ENCODE peak calls at places on chromosomes 4 and X, in seven cellular contexts. Y, Q, D, V, H, N and T are unnamed samples.

GRCh38 chr4:152516156-152516555 is 19.7 kb downstream of the FBXW7 start:
- DNase-seq in Y (no peak), Q (no peak), D (no peak), V (peak; percentile 34), H (no peak), N (no peak), T (no peak)

GRCh38 chrX:43664258-43664657 is 8.2 kb downstream of the MAOA start:
- DNase-seq in Y (no peak), Q (no peak), D (no peak), V (no peak), H (no peak), N (no peak), T (no peak)

GRCh38 chr4:165737309-165737972 is 135.6 kb upstream of the TLL1 start:
- DNase-seq in Y (no peak), Q (peak; percentile 18), D (no peak), V (no peak), H (no peak), N (peak; percentile 42), T (no peak)

GRCh38 chr4:170978990-170979389 is 834.2 kb upstream of the GALNTL6 start:
- DNase-seq in Y (no peak), Q (no peak), D (no peak), V (no peak), H (no peak), N (no peak), T (no peak)

GRCh38 chrX:103637604-103638338 is 9.0 kb downstream of the TCEAL1 start:
- DNase-seq in Y (no peak), Q (peak; percentile 89), D (no peak), V (peak; percentile 6), H (no peak), N (peak; percentile 80), T (no peak)

GRCh38 chr4:121977251-121978168 is 25.6 kb upstream of the TRPC3 start:
- DNase-seq in Y (no peak), Q (no peak), D (peak; percentile 31), V (no peak), H (no peak), N (no peak), T (peak; percentile 70)

GRCh38 chr4:6582889-6583504 is 8.0 kb downstream of the MAN2B2 start:
- DNase-seq in Y (no peak), Q (peak; percentile 35), D (no peak), V (peak; percentile 34), H (no peak), N (no peak), T (peak; percentile 57)

GRCh38 chr4:110636231-110636676 is 13.4 kb upstream of the PITX2 start:
- DNase-seq in Y (no peak), Q (no peak), D (no peak), V (no peak), H (no peak), N (no peak), T (no peak)

GRCh38 chr4:113539408-113539807 is 222.1 kb downstream of the CAMK2D start:
- DNase-seq in Y (no peak), Q (peak; percentile 23), D (no peak), V (peak; percentile 79), H (no peak), N (peak; percentile 39), T (no peak)

GRCh38 chr4:82201303-82201702 is 172.5 kb downstream of the HNRNPD start:
- DNase-seq in Y (no peak), Q (peak; percentile 1), D (no peak), V (peak; percentile 36), H (no peak), N (peak; percentile 70), T (no peak)

GRCh38 chr4:95092762-95093161 is 335.0 kb downstream of the BMPR1B start:
- DNase-seq in Y (no peak), Q (peak; percentile 57), D (peak; percentile 45), V (no peak), H (no peak), N (no peak), T (no peak)

GRCh38 chr4:46837639-46838038 is 71.4 kb downstream of the COX7B2 start:
- DNase-seq in Y (no peak), Q (no peak), D (no peak), V (no peak), H (no peak), N (no peak), T (no peak)

GRCh38 chrX:9865804-9866471 is 79.7 kb downstream of the SHROOM2 start:
- DNase-seq in Y (no peak), Q (peak; percentile 63), D (no peak), V (peak; percentile 71), H (no peak), N (peak; percentile 32), T (no peak)
- H3K4me2 ChIP-seq in Y (no peak overlapping the region), Q (peak overlapping the region; percentile 47), D (no peak overlapping the region), V (peak overlapping the region; percentile 30), H (no peak overlapping the region), N (no peak overlapping the region), T (no peak overlapping the region)

GRCh38 chrX:155263854-155264628 is at the start of gene RAB39B:
- DNase-seq in Y (peak; percentile 33), Q (peak; percentile 53), D (peak; percentile 61), V (peak; percentile 38), H (peak; percentile 34), N (peak; percentile 60), T (peak; percentile 76)
- H3K4me3 ChIP-seq in Y (peak within 1 kb of the TSS; percentile 60), Q (no peak within 1 kb of the TSS), D (no peak within 1 kb of the TSS), V (no peak within 1 kb of the TSS), H (peak within 1 kb of the TSS; percentile 75), N (peak within 1 kb of the TSS; percentile 36), T (peak within 1 kb of the TSS; percentile 80)

GRCh38 chrX:16119353-16120220 is 3.8 kb upstream of the GRPR start:
- DNase-seq in Y (no peak), Q (no peak), D (no peak), V (no peak), H (no peak), N (no peak), T (peak; percentile 86)

GRCh38 chrX:16114640-16115039 is 8.7 kb upstream of the GRPR start:
- DNase-seq in Y (no peak), Q (no peak), D (no peak), V (peak; percentile 75), H (no peak), N (no peak), T (no peak)

GRCh38 chrX:16112428-16112827 is 10.9 kb upstream of the GRPR start:
- DNase-seq in Y (no peak), Q (peak; percentile 21), D (no peak), V (no peak), H (no peak), N (no peak), T (peak; percentile 27)

GRCh38 chrX:16113978-16114554 is 9.3 kb upstream of the GRPR start:
- DNase-seq in Y (no peak), Q (no peak), D (no peak), V (no peak), H (no peak), N (no peak), T (peak; percentile 42)
- H3K4me2 ChIP-seq in Y (no peak overlapping the region), Q (no peak overlapping the region), D (no peak overlapping the region), V (no peak overlapping the region), H (no peak overlapping the region), N (no peak overlapping the region), T (peak overlapping the region; percentile 29)

DNA sequence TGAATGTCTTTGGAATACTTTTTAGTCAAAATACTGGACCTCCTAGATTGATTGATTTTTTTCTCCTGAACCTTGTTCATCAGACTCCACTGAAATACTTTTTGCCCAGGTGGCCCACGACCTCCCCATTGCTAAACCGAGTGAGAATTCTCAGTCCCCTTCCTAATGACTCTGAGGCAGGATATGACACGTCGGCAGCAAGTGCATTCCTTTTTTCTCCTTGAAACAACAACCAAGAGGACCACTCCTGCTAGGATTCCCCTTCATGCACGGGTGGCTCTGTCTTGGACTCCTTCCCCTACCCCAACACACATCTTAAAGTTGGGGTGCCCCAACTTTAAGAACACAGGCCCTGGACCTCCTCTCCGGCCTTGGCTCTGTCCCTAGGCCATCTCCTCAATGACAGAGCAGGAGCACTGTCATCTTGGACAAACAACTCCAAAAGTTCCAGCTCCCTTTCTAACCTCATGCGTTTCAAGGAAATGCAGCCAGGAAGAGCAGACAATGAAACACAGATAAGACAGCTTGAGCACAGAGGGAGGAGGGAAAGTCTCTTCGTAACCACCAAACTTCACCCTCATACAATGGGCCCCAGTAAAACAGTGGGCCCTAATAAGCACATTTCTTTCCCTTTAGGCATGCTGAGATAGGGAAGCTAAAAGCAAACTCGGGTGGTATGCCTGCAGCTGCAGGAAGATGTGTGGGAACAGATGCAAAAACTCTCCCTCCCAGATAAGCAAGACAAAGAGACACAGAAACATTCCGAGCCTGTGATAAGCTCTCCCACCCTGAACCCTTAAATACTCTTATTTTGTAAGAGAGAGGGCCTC is 33.9 kb downstream of the ZBTB49 start:
- DNase-seq in Y (no peak), Q (no peak), D (no peak), V (peak; percentile 10), H (no peak), N (no peak), T (no peak)
- H3K4me3 ChIP-seq in Y (no peak overlapping the region), Q (no peak overlapping the region), D (no peak overlapping the region), V (no peak overlapping the region), H (no peak overlapping the region), N (no peak overlapping the region), T (no peak overlapping the region)

DNA sequence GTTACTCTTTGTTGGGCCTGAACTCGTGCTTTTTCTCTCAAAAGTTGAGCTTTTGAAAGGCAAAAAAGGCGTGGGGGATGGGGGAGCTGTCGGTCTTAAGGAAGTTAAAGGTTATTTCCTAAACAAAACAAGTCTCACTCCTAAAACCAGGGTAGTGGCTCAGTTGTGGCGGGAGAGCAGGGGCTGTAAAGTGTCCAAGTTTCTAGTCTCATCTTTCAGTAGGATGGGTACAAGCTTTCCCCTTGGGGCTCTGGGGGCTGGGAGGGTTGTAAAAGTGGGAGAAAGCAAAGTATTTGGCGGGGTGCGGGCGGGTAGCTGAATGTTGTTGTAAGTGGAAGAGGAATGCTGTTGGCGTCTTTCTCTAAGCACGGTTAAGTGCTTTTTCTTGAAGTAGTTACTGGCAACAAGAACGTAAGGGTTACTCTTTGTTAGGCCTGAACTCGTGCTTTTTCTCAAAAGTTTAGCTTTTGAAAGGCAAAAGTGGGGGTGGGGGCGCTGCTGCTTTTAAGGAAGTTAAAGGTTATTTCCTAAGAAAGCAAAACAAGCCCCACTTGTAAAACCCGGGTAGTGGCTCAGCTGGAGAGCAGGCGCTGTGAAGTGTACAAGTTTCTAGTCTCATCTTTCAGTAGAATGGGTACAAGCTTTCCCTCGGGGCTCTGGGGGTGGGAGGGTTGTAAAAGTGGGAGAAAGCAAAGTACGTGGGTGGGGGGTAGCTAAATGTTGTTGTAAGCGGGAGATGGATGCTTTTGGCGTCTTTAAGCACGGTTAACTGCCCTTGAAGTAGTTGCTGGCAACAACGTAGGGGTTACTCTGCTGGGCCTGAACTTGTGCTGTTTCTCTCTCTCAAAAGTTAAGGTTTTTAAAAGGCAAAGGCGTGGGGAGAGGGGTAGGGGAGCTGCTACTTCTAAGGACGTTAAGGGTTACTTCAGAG is 1.1 kb upstream of the WDR1 start:
- DNase-seq in Y (no peak), Q (no peak), D (peak; percentile 32), V (no peak), H (no peak), N (no peak), T (peak; percentile 63)
- H3K4me2 ChIP-seq in Y (peak overlapping the region; percentile 54), Q (peak overlapping the region; percentile 97), D (peak overlapping the region; percentile 82), V (peak overlapping the region; percentile 99), H (peak overlapping the region; percentile 98), N (peak overlapping the region; percentile 91), T (peak overlapping the region; percentile 83)

GRCh38 chr4:41644288-41644914 is 104.1 kb downstream of the PHOX2B start:
- DNase-seq in Y (peak; percentile 81), Q (no peak), D (peak; percentile 84), V (peak; percentile 41), H (peak; percentile 67), N (no peak), T (no peak)
- H3K4me3 ChIP-seq in Y (no peak overlapping the region), Q (no peak overlapping the region), D (no peak overlapping the region), V (no peak overlapping the region), H (no peak overlapping the region), N (no peak overlapping the region), T (no peak overlapping the region)